ENCODE peak calls at places on chromosomes 16 and 17, in six cellular contexts. K, A, S, M, Z and E are unnamed samples.
A peak's percentile ranks its signal among the peaks of the same experiment; 100 is the strongest.

GRCh38 chr16:74586948-74587347 is 20.0 kb downstream of the GLG1 start:
- DNase-seq in S (no peak), Z (no peak), M (no peak), K (no peak), A (no peak), E (no peak)

GRCh38 chr17:43359469-43360105 is 39.2 kb upstream of the ARL4D start:
- DNase-seq in K (no peak), A (no peak), Z (no peak), S (no peak), M (no peak), E (no peak)

GRCh38 chr16:24988137-24988535 is 27.0 kb downstream of the ARHGAP17 start:
- DNase-seq in A (no peak), Z (no peak), S (no peak), K (no peak), M (peak; percentile 72), E (no peak)

GRCh38 chr17:73317554-73318426 is 6.0 kb upstream of the CDC42EP4 start:
- DNase-seq in K (no peak), S (peak; percentile 22), M (no peak), A (no peak), Z (peak; percentile 20), E (no peak)

GRCh38 chr17:41535764-41536481 is 7.8 kb upstream of the KRT19 start:
- DNase-seq in M (no peak), K (no peak), S (no peak), A (no peak), Z (no peak), E (no peak)

GRCh38 chr16:27199747-27200146 is 3.6 kb upstream of the KDM8 start:
- DNase-seq in M (peak; percentile 8), A (peak; percentile 42), K (peak; percentile 24), S (no peak), Z (peak; percentile 55), E (no peak)

GRCh38 chr16:29664133-29664912 is 1.3 kb downstream of the SPN start:
- DNase-seq in Z (no peak), A (peak; percentile 78), K (no peak), M (no peak), S (no peak), E (no peak)

GRCh38 chr17:17252149-17252810 is 15.3 kb upstream of the FLCN start:
- DNase-seq in Z (no peak), A (no peak), K (no peak), M (no peak), S (no peak), E (no peak)

GRCh38 chr16:86511317-86512161 is 1.2 kb downstream of the FOXF1 start:
- DNase-seq in K (no peak), M (no peak), S (peak; percentile 44), A (no peak), Z (no peak), E (no peak)

GRCh38 chr17:78412403-78412802 is 34.0 kb downstream of the PGS1 start:
- DNase-seq in K (peak; percentile 20), A (peak; percentile 68), Z (no peak), S (no peak), M (peak; percentile 29), E (no peak)

GRCh38 chr16:10112021-10112420 is 70.2 kb downstream of the GRIN2A start:
- DNase-seq in A (no peak), S (no peak), K (no peak), Z (no peak), M (no peak), E (no peak)

GRCh38 chr17:59406808-59407381 is 75.4 kb downstream of the YPEL2 start:
- DNase-seq in A (no peak), S (no peak), M (peak; percentile 52), Z (peak; percentile 43), K (peak; percentile 56), E (peak; percentile 68)

GRCh38 chr17:20935740-20936139 is 107.1 kb downstream of the USP22 start:
- DNase-seq in A (no peak), Z (peak; percentile 80), K (peak; percentile 82), S (no peak), M (peak; percentile 90), E (peak; percentile 48)

GRCh38 chr17:79047923-79048825 is 24.2 kb downstream of the C1QTNF1 start:
- DNase-seq in K (no peak), S (no peak), Z (no peak), M (peak; percentile 72), A (no peak), E (no peak)

GRCh38 chr16:24309222-24309905 is 53.2 kb downstream of the CACNG3 start:
- DNase-seq in K (peak; percentile 10), A (peak; percentile 73), Z (peak; percentile 20), S (no peak), M (peak; percentile 45), E (no peak)

GRCh38 chr16:51159864-51160263 is 8.8 kb upstream of the SALL1 start:
- DNase-seq in A (no peak), K (no peak), Z (no peak), M (no peak), S (no peak), E (no peak)

GRCh38 chr17:82663381-82664275 is 15.4 kb upstream of the WDR45B start:
- DNase-seq in M (no peak), S (no peak), K (no peak), Z (no peak), A (no peak), E (no peak)

GRCh38 chr17:79820959-79821330 is 18.3 kb downstream of the CBX4 start:
- DNase-seq in K (no peak), S (no peak), M (no peak), Z (no peak), A (no peak), E (no peak)